ENCODE peak calls at places on chromosomes 7 and 10, in eight cellular contexts. T, Y, D, H, A, U, R and N are unnamed samples.

GRCh38 chr10:69803809-69804208 is 2.1 kb downstream of the COL13A1 start:
- DNase-seq in R (peak), H (no peak), T (no peak), A (no peak), U (no peak), Y (no peak), D (no peak), N (no peak)

GRCh38 chr7:137508437-137509175 is 165.1 kb upstream of the PTN start:
- DNase-seq in U (peak), R (no peak), Y (no peak), H (no peak), D (no peak), A (no peak), T (no peak), N (no peak)

GRCh38 chr7:101595766-101596537 is 33.1 kb downstream of the MYL10 start:
- DNase-seq in R (no peak), U (no peak), H (no peak), A (no peak), D (no peak), T (no peak), Y (no peak), N (no peak)

GRCh38 chr10:111560042-111560441 is 483.2 kb downstream of the ADRA2A start:
- DNase-seq in R (no peak), D (no peak), Y (no peak), T (no peak), A (no peak), H (no peak), U (no peak), N (no peak)

GRCh38 chr7:47183896-47184629 is 397.8 kb downstream of the TNS3 start:
- DNase-seq in A (no peak), Y (no peak), U (no peak), T (no peak), R (peak), D (no peak), H (no peak), N (no peak)

GRCh38 chr10:87925570-87925969 is 62.1 kb downstream of the PTEN start:
- DNase-seq in Y (no peak), H (no peak), U (no peak), T (no peak), A (no peak), R (no peak), D (no peak), N (no peak)

GRCh38 chr10:88317099-88317498 is 266.0 kb downstream of the RNLS start:
- DNase-seq in T (no peak), R (no peak), Y (no peak), A (no peak), H (no peak), D (no peak), U (no peak), N (no peak)

GRCh38 chr10:5976689-5977470 is 463 bp downstream of the IL15RA start:
- DNase-seq in Y (peak), D (peak), R (no peak), H (peak), U (peak), T (peak), A (peak), N (peak)

GRCh38 chr10:131972474-131973071 is 9.2 kb downstream of the BNIP3 start:
- DNase-seq in H (no peak), Y (no peak), D (peak), R (peak), T (peak), U (no peak), A (peak), N (no peak)

GRCh38 chr10:123007558-123008378 is 827 bp downstream of the IKZF5 start:
- DNase-seq in Y (no peak), A (peak), T (peak), U (peak), R (peak), H (peak), D (peak), N (peak)

GRCh38 chr10:79143879-79144278 is 75.1 kb downstream of the ZMIZ1 start:
- DNase-seq in D (no peak), H (no peak), Y (no peak), R (no peak), U (no peak), A (no peak), T (no peak), N (no peak)

GRCh38 chr10:124524991-124525653 is 63.5 kb downstream of the LHPP start:
- DNase-seq in H (peak), U (no peak), A (no peak), Y (no peak), D (no peak), T (no peak), R (peak), N (no peak)